ENCODE peak calls at places on chromosome 21, in six cellular contexts. U is small intestine, M is prostate gland, K is mammary epithelial cell, N is psoas muscle, I is astrocyte of the spinal cord. H is an unnamed sample.

GRCh38 chr21:18443085-18443484 is 39.5 kb upstream of the TMPRSS15 start:
- DNase-seq in U (no peak), M (no peak), K (no peak), N (no peak), I (no peak), H (no peak)

GRCh38 chr21:42038826-42039425 is 28.8 kb upstream of the ZBTB21 start:
- DNase-seq in U (no peak), M (no peak), K (no peak), N (no peak), I (peak; percentile 50), H (no peak)

GRCh38 chr21:39386194-39386593 is 37.3 kb upstream of the HMGN1 start:
- DNase-seq in U (no peak), M (no peak), K (no peak), N (peak; percentile 67), I (peak; percentile 5), H (no peak)

GRCh38 chr21:20040768-20041167 is 957.4 kb upstream of the NCAM2 start:
- DNase-seq in U (peak; percentile 47), M (no peak), K (no peak), N (no peak), I (no peak), H (no peak)

GRCh38 chr21:16309250-16309971 is 579.6 kb downstream of the USP25 start:
- DNase-seq in U (no peak), M (no peak), K (peak; percentile 22), N (peak; percentile 24), I (peak; percentile 80), H (no peak)

GRCh38 chr21:35909456-35910178 is 150.7 kb downstream of the SETD4 start:
- DNase-seq in U (no peak), M (no peak), K (no peak), N (no peak), I (peak; percentile 29), H (no peak)

GRCh38 chr21:17931080-17931479 is 111.9 kb upstream of the C21orf91 start:
- DNase-seq in U (no peak), M (no peak), K (no peak), N (no peak), I (no peak), H (no peak)

GRCh38 chr21:41068411-41069304 is 99.3 kb upstream of the BACE2 start:
- DNase-seq in U (peak; percentile 61), M (peak; percentile 77), K (peak; percentile 65), N (peak; percentile 83), I (peak; percentile 58), H (no peak)

GRCh38 chr21:45154511-45155508 is 80.4 kb downstream of the ADARB1 start:
- DNase-seq in U (peak; percentile 32), M (no peak), K (peak; percentile 52), N (no peak), I (peak; percentile 80), H (no peak)

GRCh38 chr21:46071082-46071481 is 26.8 kb upstream of the COL6A2 start:
- DNase-seq in U (no peak), M (no peak), K (no peak), N (peak; percentile 18), I (no peak), H (no peak)

GRCh38 chr21:42117229-42118048 is 46.3 kb downstream of the UMODL1 start:
- DNase-seq in U (peak; percentile 77), M (peak; percentile 68), K (peak; percentile 48), N (peak; percentile 77), I (peak; percentile 77), H (no peak)

GRCh38 chr21:35743571-35743970 is 316.8 kb downstream of the SETD4 start:
- DNase-seq in U (no peak), M (no peak), K (peak; percentile 45), N (no peak), I (peak; percentile 23), H (peak; percentile 25)

GRCh38 chr21:41979335-41979734 is 25.5 kb upstream of the C2CD2 start:
- DNase-seq in U (no peak), M (no peak), K (no peak), N (no peak), I (no peak), H (no peak)

GRCh38 chr21:42633858-42634257 is 19.6 kb upstream of the PDE9A start:
- DNase-seq in U (no peak), M (no peak), K (no peak), N (peak; percentile 35), I (no peak), H (no peak)

GRCh38 chr21:38439957-38440356 is 58.3 kb downstream of the ERG start:
- DNase-seq in U (no peak), M (no peak), K (no peak), N (no peak), I (no peak), H (no peak)

GRCh38 chr21:42555756-42556438 is 42.2 kb downstream of the SLC37A1 start:
- DNase-seq in U (no peak), M (no peak), K (no peak), N (no peak), I (no peak), H (no peak)

GRCh38 chr21:31343680-31344480 is at the start of gene TIAM1:
- DNase-seq in U (peak; percentile 4), M (peak; percentile 33), K (peak; percentile 89), N (peak; percentile 74), I (peak; percentile 73), H (peak; percentile 49)

GRCh38 chr21:40054403-40054802 is 187.2 kb downstream of the PCP4 start:
- DNase-seq in U (peak; percentile 44), M (peak; percentile 94), K (peak; percentile 83), N (no peak), I (peak; percentile 57), H (no peak)

GRCh38 chr21:45078877-45079281 is 4.5 kb downstream of the ADARB1 start:
- DNase-seq in U (peak; percentile 59), M (no peak), K (peak; percentile 89), N (no peak), I (peak; percentile 28), H (peak; percentile 57)

GRCh38 chr21:45496968-45497845 is 45.0 kb downstream of the SLC19A1 start:
- DNase-seq in U (no peak), M (no peak), K (no peak), N (peak; percentile 46), I (no peak), H (no peak)

GRCh38 chr21:25756190-25756932 is 21.6 kb downstream of the GABPA start:
- DNase-seq in U (no peak), M (no peak), K (no peak), N (no peak), I (no peak), H (no peak)

GRCh38 chr21:39441502-39442475 is 3.8 kb downstream of the LCA5L start:
- DNase-seq in U (peak; percentile 49), M (no peak), K (peak; percentile 34), N (no peak), I (peak; percentile 51), H (no peak)

GRCh38 chr21:45580576-45581321 is 38.5 kb upstream of the SLC19A1 start:
- DNase-seq in U (no peak), M (no peak), K (no peak), N (no peak), I (no peak), H (no peak)

GRCh38 chr21:35400233-35400939 is 351.3 kb upstream of the RUNX1 start:
- DNase-seq in U (peak; percentile 82), M (peak; percentile 57), K (peak; percentile 81), N (no peak), I (peak; percentile 80), H (peak; percentile 25)

DNA sequence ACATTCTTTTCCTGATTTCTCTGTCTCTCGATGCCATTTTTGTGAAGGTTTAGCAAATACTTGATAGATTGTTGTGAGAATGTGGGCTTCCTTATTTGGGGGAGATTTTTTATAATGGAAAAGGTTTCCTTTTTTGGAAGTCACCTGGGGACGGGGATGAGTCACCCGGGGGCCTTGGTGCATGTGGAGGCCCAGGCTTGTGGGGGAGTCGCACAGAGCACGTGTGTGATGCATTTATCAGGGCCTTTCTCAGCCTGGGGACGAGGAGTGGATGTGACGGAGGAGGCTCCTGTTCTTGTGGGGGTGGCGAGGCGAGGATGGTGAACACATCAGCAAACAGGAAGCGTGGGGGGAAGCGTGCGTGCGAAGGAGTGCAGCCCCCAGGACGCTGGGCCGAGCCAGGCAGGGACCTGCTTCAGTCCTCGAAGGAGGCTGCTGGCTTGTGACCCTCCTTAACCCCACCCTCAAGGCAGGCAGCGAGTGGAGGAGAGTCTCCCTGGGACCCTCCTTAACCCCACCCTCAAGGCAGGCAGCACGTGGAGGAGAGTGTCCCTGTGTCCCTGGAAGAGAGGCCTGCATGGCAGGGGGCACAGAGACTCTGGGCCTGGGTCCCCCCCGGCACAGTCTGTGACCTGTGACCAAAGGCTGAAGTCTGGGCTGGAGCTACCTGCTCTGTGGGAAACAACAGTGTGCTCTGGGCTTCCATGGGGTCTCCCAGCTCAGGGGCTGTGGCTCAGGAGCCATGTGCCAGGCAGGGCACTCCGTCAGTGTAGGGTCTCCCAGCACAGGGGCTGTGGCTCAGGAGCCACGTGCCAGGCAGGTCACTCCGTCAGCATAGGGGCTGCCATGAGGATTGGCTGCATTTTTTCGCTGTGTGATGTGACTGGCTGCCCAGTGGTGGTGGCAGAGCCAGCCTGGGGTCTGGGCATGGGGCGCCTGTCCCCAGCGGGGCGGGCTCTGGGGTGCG is 57.2 kb downstream of the AGPAT3 start:
- DNase-seq in U (no peak), M (no peak), K (no peak), N (peak; percentile 56), I (no peak), H (peak; percentile 14)
- H3K4me3 ChIP-seq in U (no peak overlapping the region), M (no peak overlapping the region), K (no peak overlapping the region), N (no peak overlapping the region), I (no peak overlapping the region), H (no peak overlapping the region)

GRCh38 chr21:27688773-27689172 is 721.9 kb upstream of the ADAMTS5 start:
- DNase-seq in U (no peak), M (no peak), K (no peak), N (no peak), I (no peak), H (no peak)

GRCh38 chr21:27678511-27678910 is 711.6 kb upstream of the ADAMTS5 start:
- DNase-seq in U (no peak), M (no peak), K (no peak), N (no peak), I (no peak), H (no peak)

GRCh38 chr21:27681841-27682240 is 715.0 kb upstream of the ADAMTS5 start:
- DNase-seq in U (no peak), M (no peak), K (peak; percentile 43), N (no peak), I (peak; percentile 42), H (no peak)

GRCh38 chr21:27681038-27681437 is 714.1 kb upstream of the ADAMTS5 start:
- DNase-seq in U (no peak), M (no peak), K (peak; percentile 70), N (no peak), I (no peak), H (no peak)

DNA sequence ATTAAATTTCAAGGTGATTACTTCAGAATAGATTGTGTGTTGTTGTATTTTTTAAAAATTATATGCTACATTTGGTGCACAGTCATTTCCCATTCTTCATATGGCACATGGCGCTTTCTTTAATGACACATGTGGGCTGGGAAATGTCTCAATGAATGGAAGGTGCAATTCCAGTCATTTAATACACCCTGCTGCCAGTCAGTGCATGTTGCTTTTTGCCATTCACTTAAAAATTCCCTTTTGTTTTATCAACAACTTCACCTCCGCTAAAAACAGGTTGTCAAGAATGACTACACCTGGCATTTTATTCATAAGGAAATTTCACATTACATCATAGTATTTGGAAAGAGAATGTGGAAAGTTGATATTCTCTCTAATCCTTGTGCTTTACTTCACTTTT is 716.4 kb upstream of the ADAMTS5 start:
- DNase-seq in U (no peak), M (no peak), K (peak; percentile 52), N (no peak), I (no peak), H (no peak)
- H3K4me3 ChIP-seq in U (no peak overlapping the region), M (no peak overlapping the region), K (no peak overlapping the region), N (no peak overlapping the region), I (no peak overlapping the region), H (no peak overlapping the region)

GRCh38 chr21:29301703-29302102 is 3.0 kb downstream of the BACH1 start:
- DNase-seq in U (no peak), M (no peak), K (no peak), N (no peak), I (no peak), H (no peak)
- H3K4me3 ChIP-seq in U (no peak overlapping the region), M (no peak overlapping the region), K (no peak overlapping the region), N (peak overlapping the region; percentile 96), I (peak overlapping the region; percentile 95), H (peak overlapping the region; percentile 76)

GRCh38 chr21:27694667-27695066 is 727.8 kb upstream of the ADAMTS5 start:
- DNase-seq in U (no peak), M (no peak), K (peak; percentile 79), N (no peak), I (no peak), H (no peak)
- H3K4me3 ChIP-seq in U (no peak overlapping the region), M (no peak overlapping the region), K (no peak overlapping the region), N (no peak overlapping the region), I (no peak overlapping the region), H (no peak overlapping the region)

H was measured in skeletal muscle cell.